ENCODE peak calls at places on chromosomes 4 and X, in nine cellular contexts. One of them, this sample, is unnamed. For H3K9me2 and H3K4me1, the result is how much of the 10 kb centered on the place peaks cover.

GRCh38 chrX:155048997-155049619 is 21.8 kb downstream of the CMC4 start:
- DNase-seq in GM23338: peak
- DNase-seq in OCI-LY7: peak
- DNase-seq in PC-3: peak
- DNase-seq in PC-9: peak
- DNase-seq in SK-N-SH: peak
- DNase-seq in HCT116: no peak
- DNase-seq in hepatocyte: peak
- DNase-seq in Karpas-422: peak
- DNase-seq in this sample: peak

GRCh38 chrX:12912786-12913185 is 6.4 kb downstream of the TLR8 start:
- DNase-seq in Karpas-422: no peak
- DNase-seq in hepatocyte: no peak
- DNase-seq in HCT116: no peak
- DNase-seq in PC-9: no peak
- DNase-seq in PC-3: no peak
- DNase-seq in GM23338: peak
- DNase-seq in OCI-LY7: no peak
- DNase-seq in SK-N-SH: no peak
- DNase-seq in this sample: no peak

GRCh38 chrX:7272301-7272700 is 124.3 kb upstream of the PUDP start:
- DNase-seq in Karpas-422: no peak
- DNase-seq in PC-9: no peak
- DNase-seq in OCI-LY7: no peak
- DNase-seq in PC-3: no peak
- DNase-seq in SK-N-SH: no peak
- DNase-seq in GM23338: no peak
- DNase-seq in hepatocyte: no peak
- DNase-seq in HCT116: no peak
- DNase-seq in this sample: no peak

GRCh38 chr4:110778526-110778925 is 155.6 kb upstream of the PITX2 start:
- DNase-seq in SK-N-SH: no peak
- DNase-seq in PC-9: no peak
- DNase-seq in OCI-LY7: no peak
- DNase-seq in HCT116: no peak
- DNase-seq in hepatocyte: no peak
- DNase-seq in PC-3: no peak
- DNase-seq in Karpas-422: no peak
- DNase-seq in GM23338: no peak
- DNase-seq in this sample: peak

GRCh38 chr4:150135134-150135773 is 57.0 kb downstream of the DCLK2 start:
- DNase-seq in PC-3: no peak
- DNase-seq in HCT116: no peak
- DNase-seq in OCI-LY7: no peak
- DNase-seq in SK-N-SH: no peak
- DNase-seq in GM23338: no peak
- DNase-seq in PC-9: no peak
- DNase-seq in hepatocyte: no peak
- DNase-seq in Karpas-422: peak
- DNase-seq in this sample: peak

GRCh38 chr4:151865327-151865726 is 104.5 kb upstream of the GATB start:
- DNase-seq in GM23338: no peak
- DNase-seq in OCI-LY7: no peak
- DNase-seq in HCT116: no peak
- DNase-seq in PC-9: no peak
- DNase-seq in SK-N-SH: peak
- DNase-seq in hepatocyte: no peak
- DNase-seq in PC-3: no peak
- DNase-seq in Karpas-422: no peak
- DNase-seq in this sample: peak

GRCh38 chrX:50147972-50148371 is 52.8 kb downstream of the AKAP4 start:
- DNase-seq in Karpas-422: no peak
- DNase-seq in SK-N-SH: no peak
- DNase-seq in hepatocyte: no peak
- DNase-seq in OCI-LY7: no peak
- DNase-seq in HCT116: no peak
- DNase-seq in PC-3: no peak
- DNase-seq in PC-9: no peak
- DNase-seq in GM23338: no peak
- DNase-seq in this sample: no peak

GRCh38 chrX:119605739-119606507 is at the start of gene NKRF:
- DNase-seq in OCI-LY7: peak
- DNase-seq in hepatocyte: peak
- DNase-seq in HCT116: no peak
- DNase-seq in Karpas-422: peak
- DNase-seq in PC-3: peak
- DNase-seq in GM23338: peak
- DNase-seq in PC-9: peak
- DNase-seq in SK-N-SH: peak
- DNase-seq in this sample: peak

GRCh38 chr4:56298210-56298609 is 89.1 kb downstream of the AASDH start:
- DNase-seq in Karpas-422: no peak
- DNase-seq in GM23338: no peak
- DNase-seq in HCT116: no peak
- DNase-seq in hepatocyte: peak
- DNase-seq in OCI-LY7: no peak
- DNase-seq in SK-N-SH: no peak
- DNase-seq in PC-3: no peak
- DNase-seq in PC-9: no peak
- DNase-seq in this sample: no peak

GRCh38 chrX:28946846-28947245 is 359.6 kb downstream of the IL1RAPL1 start:
- DNase-seq in PC-9: no peak
- DNase-seq in SK-N-SH: no peak
- DNase-seq in GM23338: no peak
- DNase-seq in Karpas-422: no peak
- DNase-seq in HCT116: no peak
- DNase-seq in hepatocyte: no peak
- DNase-seq in PC-3: no peak
- DNase-seq in OCI-LY7: no peak
- DNase-seq in this sample: no peak
- H3K9me2 ChIP-seq in PC-9: under half
- H3K9me2 ChIP-seq in SK-N-SH: under half
- H3K9me2 ChIP-seq in GM23338: under half
- H3K9me2 ChIP-seq in Karpas-422: under half
- H3K9me2 ChIP-seq in HCT116: under half
- H3K9me2 ChIP-seq in hepatocyte: under half
- H3K9me2 ChIP-seq in PC-3: under half
- H3K9me2 ChIP-seq in OCI-LY7: under half
- H3K9me2 ChIP-seq in this sample: under half

GRCh38 chr4:37985730-37986275 is 25.6 kb downstream of the PTTG2 start:
- DNase-seq in Karpas-422: no peak
- DNase-seq in PC-9: no peak
- DNase-seq in GM23338: no peak
- DNase-seq in HCT116: no peak
- DNase-seq in hepatocyte: no peak
- DNase-seq in PC-3: no peak
- DNase-seq in OCI-LY7: no peak
- DNase-seq in SK-N-SH: no peak
- DNase-seq in this sample: no peak
- H3K4me1 ChIP-seq in Karpas-422: under half
- H3K4me1 ChIP-seq in PC-9: half or more
- H3K4me1 ChIP-seq in GM23338: half or more
- H3K4me1 ChIP-seq in HCT116: under half
- H3K4me1 ChIP-seq in hepatocyte: under half
- H3K4me1 ChIP-seq in PC-3: under half
- H3K4me1 ChIP-seq in OCI-LY7: half or more
- H3K4me1 ChIP-seq in SK-N-SH: under half
- H3K4me1 ChIP-seq in this sample: under half

DNA sequence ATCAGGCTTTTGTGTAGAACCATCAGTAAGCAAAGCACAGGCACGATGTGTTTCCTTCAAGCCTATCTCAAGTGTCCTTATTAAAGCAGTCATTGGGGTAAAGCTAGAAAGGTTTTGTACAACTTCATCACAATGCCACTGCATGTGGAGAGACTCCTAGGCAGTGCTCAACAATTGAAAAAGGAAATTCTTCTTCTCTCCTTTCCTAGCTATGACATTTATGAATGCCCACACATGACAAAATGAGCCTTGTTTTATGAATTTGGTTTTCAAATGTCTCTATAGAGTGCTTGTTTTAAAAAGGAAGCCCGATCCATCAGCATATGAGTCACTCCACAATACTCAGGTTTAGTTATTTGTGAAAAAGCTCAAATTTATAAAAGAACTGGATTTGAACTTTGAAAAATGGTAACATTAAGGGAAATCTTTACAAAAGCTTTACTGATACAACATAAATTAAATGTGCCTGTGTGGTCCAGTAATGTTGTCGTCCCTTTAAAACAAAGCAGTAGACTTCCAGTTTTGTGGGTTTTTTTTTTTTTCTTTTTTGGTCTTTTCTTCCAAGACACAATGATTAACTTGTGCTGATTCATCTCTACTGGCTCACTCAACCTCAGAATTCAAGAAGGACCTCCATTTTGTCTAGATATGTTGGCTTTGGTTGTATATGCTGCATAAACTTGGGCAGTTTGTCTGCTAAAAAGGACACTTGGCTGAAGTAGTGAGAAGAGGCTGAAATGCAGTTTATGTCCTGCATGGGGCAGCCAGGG is 273.8 kb downstream of the GASK1B start:
- DNase-seq in HCT116: no peak
- DNase-seq in SK-N-SH: no peak
- DNase-seq in hepatocyte: no peak
- DNase-seq in PC-3: no peak
- DNase-seq in GM23338: no peak
- DNase-seq in PC-9: no peak
- DNase-seq in OCI-LY7: no peak
- DNase-seq in Karpas-422: no peak
- DNase-seq in this sample: no peak
- H3K9me2 ChIP-seq in HCT116: under half
- H3K9me2 ChIP-seq in SK-N-SH: under half
- H3K9me2 ChIP-seq in hepatocyte: under half
- H3K9me2 ChIP-seq in PC-3: under half
- H3K9me2 ChIP-seq in GM23338: under half
- H3K9me2 ChIP-seq in PC-9: under half
- H3K9me2 ChIP-seq in OCI-LY7: under half
- H3K9me2 ChIP-seq in Karpas-422: under half
- H3K9me2 ChIP-seq in this sample: under half

GRCh38 chr4:87029356-87029755 is 94.5 kb downstream of the AFF1 start:
- DNase-seq in SK-N-SH: no peak
- DNase-seq in Karpas-422: no peak
- DNase-seq in PC-3: no peak
- DNase-seq in HCT116: no peak
- DNase-seq in OCI-LY7: no peak
- DNase-seq in PC-9: no peak
- DNase-seq in hepatocyte: no peak
- DNase-seq in GM23338: no peak
- DNase-seq in this sample: no peak

GRCh38 chr4:87024181-87024580 is 89.4 kb downstream of the AFF1 start:
- DNase-seq in OCI-LY7: no peak
- DNase-seq in PC-3: no peak
- DNase-seq in Karpas-422: no peak
- DNase-seq in SK-N-SH: no peak
- DNase-seq in PC-9: no peak
- DNase-seq in GM23338: no peak
- DNase-seq in HCT116: no peak
- DNase-seq in hepatocyte: no peak
- DNase-seq in this sample: no peak

GRCh38 chr4:87026795-87027495 is 92.1 kb downstream of the AFF1 start:
- DNase-seq in PC-9: no peak
- DNase-seq in Karpas-422: peak
- DNase-seq in PC-3: no peak
- DNase-seq in SK-N-SH: no peak
- DNase-seq in hepatocyte: no peak
- DNase-seq in GM23338: no peak
- DNase-seq in HCT116: no peak
- DNase-seq in OCI-LY7: peak
- DNase-seq in this sample: no peak

GRCh38 chr4:87025023-87025613 is 90.3 kb downstream of the AFF1 start:
- DNase-seq in PC-9: no peak
- DNase-seq in GM23338: no peak
- DNase-seq in OCI-LY7: no peak
- DNase-seq in PC-3: no peak
- DNase-seq in Karpas-422: no peak
- DNase-seq in SK-N-SH: no peak
- DNase-seq in hepatocyte: no peak
- DNase-seq in HCT116: no peak
- DNase-seq in this sample: no peak

GRCh38 chr4:87025614-87026041 is 90.8 kb downstream of the AFF1 start:
- DNase-seq in Karpas-422: no peak
- DNase-seq in GM23338: no peak
- DNase-seq in PC-3: no peak
- DNase-seq in SK-N-SH: no peak
- DNase-seq in OCI-LY7: no peak
- DNase-seq in HCT116: no peak
- DNase-seq in hepatocyte: peak
- DNase-seq in PC-9: no peak
- DNase-seq in this sample: no peak
- H3K4me1 ChIP-seq in Karpas-422: under half
- H3K4me1 ChIP-seq in GM23338: half or more
- H3K4me1 ChIP-seq in PC-3: under half
- H3K4me1 ChIP-seq in SK-N-SH: under half
- H3K4me1 ChIP-seq in OCI-LY7: under half
- H3K4me1 ChIP-seq in HCT116: under half
- H3K4me1 ChIP-seq in hepatocyte: under half
- H3K4me1 ChIP-seq in PC-9: under half
- H3K4me1 ChIP-seq in this sample: under half

DNA sequence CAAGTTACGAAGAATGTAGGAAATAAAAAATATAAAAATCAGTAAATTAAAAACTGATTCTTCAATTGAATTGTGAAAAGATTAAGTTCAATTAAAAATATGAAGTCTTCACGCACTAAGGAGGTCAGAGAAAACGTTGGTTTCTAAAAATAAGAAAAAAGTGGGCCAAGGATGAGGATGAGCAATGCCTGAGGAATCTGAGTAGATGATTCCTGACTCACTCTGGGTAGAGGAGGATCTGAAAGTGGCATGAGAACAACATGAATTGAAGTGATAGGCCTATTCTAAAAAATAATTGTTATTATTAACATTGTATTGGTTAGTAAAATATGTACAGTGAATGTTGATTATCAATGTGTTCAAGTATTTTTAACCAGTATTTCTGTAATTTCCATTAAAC is 444.2 kb downstream of the GRIA2 start:
- DNase-seq in GM23338: no peak
- DNase-seq in PC-3: peak
- DNase-seq in hepatocyte: no peak
- DNase-seq in SK-N-SH: no peak
- DNase-seq in OCI-LY7: no peak
- DNase-seq in PC-9: no peak
- DNase-seq in Karpas-422: no peak
- DNase-seq in HCT116: peak
- DNase-seq in this sample: peak
- H3K9me2 ChIP-seq in GM23338: under half
- H3K9me2 ChIP-seq in PC-3: under half
- H3K9me2 ChIP-seq in hepatocyte: under half
- H3K9me2 ChIP-seq in SK-N-SH: under half
- H3K9me2 ChIP-seq in OCI-LY7: under half
- H3K9me2 ChIP-seq in PC-9: under half
- H3K9me2 ChIP-seq in Karpas-422: under half
- H3K9me2 ChIP-seq in HCT116: under half
- H3K9me2 ChIP-seq in this sample: under half

This sample was measured in GM23248.